ENCODE peak calls at places on chromosome X, in five cellular contexts. One of them, this sample, is unnamed.

GRCh38 chrX:110588164-110588563 is 207.5 kb downstream of the CHRDL1 start:
- DNase-seq in HEK293T: no peak
- DNase-seq in CD4-positive, CD25-positive, alpha-beta regulatory T cell: no peak
- DNase-seq in CD8-positive, alpha-beta memory T cell: no peak
- DNase-seq in kidney epithelial cell: no peak
- DNase-seq in this sample: no peak

GRCh38 chrX:153969904-153970397 is 1.7 kb downstream of the HCFC1 start:
- DNase-seq in HEK293T: no peak
- DNase-seq in kidney epithelial cell: no peak
- DNase-seq in CD4-positive, CD25-positive, alpha-beta regulatory T cell: no peak
- DNase-seq in CD8-positive, alpha-beta memory T cell: no peak
- DNase-seq in this sample: no peak

GRCh38 chrX:135384161-135384836 is 37.4 kb upstream of the SMIM10L2A start:
- DNase-seq in CD8-positive, alpha-beta memory T cell: peak
- DNase-seq in kidney epithelial cell: no peak
- DNase-seq in CD4-positive, CD25-positive, alpha-beta regulatory T cell: peak
- DNase-seq in HEK293T: no peak
- DNase-seq in this sample: no peak

GRCh38 chrX:148649145-148649645 is 148.8 kb downstream of the AFF2 start:
- DNase-seq in kidney epithelial cell: no peak
- DNase-seq in CD8-positive, alpha-beta memory T cell: no peak
- DNase-seq in CD4-positive, CD25-positive, alpha-beta regulatory T cell: no peak
- DNase-seq in HEK293T: no peak
- DNase-seq in this sample: no peak

GRCh38 chrX:136600059-136600458 is 47.9 kb upstream of the CD40LG start:
- DNase-seq in CD4-positive, CD25-positive, alpha-beta regulatory T cell: no peak
- DNase-seq in HEK293T: no peak
- DNase-seq in kidney epithelial cell: no peak
- DNase-seq in CD8-positive, alpha-beta memory T cell: no peak
- DNase-seq in this sample: no peak

GRCh38 chrX:9681422-9681821 is 84.2 kb downstream of the GPR143 start:
- DNase-seq in kidney epithelial cell: no peak
- DNase-seq in CD4-positive, CD25-positive, alpha-beta regulatory T cell: no peak
- DNase-seq in HEK293T: no peak
- DNase-seq in CD8-positive, alpha-beta memory T cell: no peak
- DNase-seq in this sample: no peak

GRCh38 chrX:104618106-104618895 is 52.3 kb downstream of the IL1RAPL2 start:
- DNase-seq in kidney epithelial cell: no peak
- DNase-seq in CD4-positive, CD25-positive, alpha-beta regulatory T cell: no peak
- DNase-seq in HEK293T: no peak
- DNase-seq in CD8-positive, alpha-beta memory T cell: no peak
- DNase-seq in this sample: no peak

GRCh38 chrX:105375816-105376215 is 155.3 kb upstream of the TEX13A start:
- DNase-seq in CD8-positive, alpha-beta memory T cell: no peak
- DNase-seq in CD4-positive, CD25-positive, alpha-beta regulatory T cell: no peak
- DNase-seq in HEK293T: no peak
- DNase-seq in kidney epithelial cell: no peak
- DNase-seq in this sample: no peak

GRCh38 chrX:51614353-51614752 is 4.4 kb downstream of the CENPVL3 start:
- DNase-seq in kidney epithelial cell: no peak
- DNase-seq in CD8-positive, alpha-beta memory T cell: no peak
- DNase-seq in HEK293T: peak
- DNase-seq in CD4-positive, CD25-positive, alpha-beta regulatory T cell: peak
- DNase-seq in this sample: no peak

GRCh38 chrX:96619588-96619987 is 65.1 kb upstream of the DIAPH2 start:
- DNase-seq in kidney epithelial cell: no peak
- DNase-seq in CD8-positive, alpha-beta memory T cell: no peak
- DNase-seq in CD4-positive, CD25-positive, alpha-beta regulatory T cell: no peak
- DNase-seq in HEK293T: no peak
- DNase-seq in this sample: no peak

GRCh38 chrX:110267874-110268273 is 50.0 kb downstream of the AMMECR1 start:
- DNase-seq in kidney epithelial cell: no peak
- DNase-seq in CD8-positive, alpha-beta memory T cell: no peak
- DNase-seq in HEK293T: no peak
- DNase-seq in CD4-positive, CD25-positive, alpha-beta regulatory T cell: no peak
- DNase-seq in this sample: peak

GRCh38 chrX:71541546-71542022 is 8.7 kb downstream of the OGT start:
- DNase-seq in CD8-positive, alpha-beta memory T cell: no peak
- DNase-seq in kidney epithelial cell: no peak
- DNase-seq in HEK293T: no peak
- DNase-seq in CD4-positive, CD25-positive, alpha-beta regulatory T cell: no peak
- DNase-seq in this sample: no peak

GRCh38 chrX:5568934-5569333 is 659.7 kb downstream of the NLGN4X start:
- DNase-seq in kidney epithelial cell: no peak
- DNase-seq in HEK293T: no peak
- DNase-seq in CD4-positive, CD25-positive, alpha-beta regulatory T cell: no peak
- DNase-seq in CD8-positive, alpha-beta memory T cell: no peak
- DNase-seq in this sample: no peak

GRCh38 chrX:16077811-16078210 is 45.6 kb upstream of the GRPR start:
- DNase-seq in CD8-positive, alpha-beta memory T cell: no peak
- DNase-seq in kidney epithelial cell: no peak
- DNase-seq in HEK293T: no peak
- DNase-seq in CD4-positive, CD25-positive, alpha-beta regulatory T cell: no peak
- DNase-seq in this sample: no peak

GRCh38 chrX:139882299-139882698 is 50.6 kb downstream of the ATP11C start:
- DNase-seq in CD8-positive, alpha-beta memory T cell: no peak
- DNase-seq in kidney epithelial cell: no peak
- DNase-seq in CD4-positive, CD25-positive, alpha-beta regulatory T cell: no peak
- DNase-seq in HEK293T: no peak
- DNase-seq in this sample: no peak

GRCh38 chrX:130110379-130111219 is at the start of gene ELF4:
- DNase-seq in kidney epithelial cell: no peak
- DNase-seq in CD8-positive, alpha-beta memory T cell: peak
- DNase-seq in CD4-positive, CD25-positive, alpha-beta regulatory T cell: peak
- DNase-seq in HEK293T: peak
- DNase-seq in this sample: no peak

GRCh38 chrX:37697169-37697760 is 11.7 kb downstream of the XK start:
- DNase-seq in CD8-positive, alpha-beta memory T cell: no peak
- DNase-seq in HEK293T: no peak
- DNase-seq in CD4-positive, CD25-positive, alpha-beta regulatory T cell: no peak
- DNase-seq in kidney epithelial cell: no peak
- DNase-seq in this sample: no peak

GRCh38 chrX:31269914-31270313 is 198.1 kb upstream of the FTHL17 start:
- DNase-seq in HEK293T: no peak
- DNase-seq in kidney epithelial cell: no peak
- DNase-seq in CD4-positive, CD25-positive, alpha-beta regulatory T cell: no peak
- DNase-seq in CD8-positive, alpha-beta memory T cell: no peak
- DNase-seq in this sample: no peak

GRCh38 chrX:20527458-20528099 is 260.9 kb upstream of the RPS6KA3 start:
- DNase-seq in CD4-positive, CD25-positive, alpha-beta regulatory T cell: peak
- DNase-seq in HEK293T: peak
- DNase-seq in kidney epithelial cell: no peak
- DNase-seq in CD8-positive, alpha-beta memory T cell: no peak
- DNase-seq in this sample: peak

GRCh38 chrX:140090800-140091275 is 125.5 kb upstream of the CXorf66 start:
- DNase-seq in CD4-positive, CD25-positive, alpha-beta regulatory T cell: no peak
- DNase-seq in HEK293T: peak
- DNase-seq in CD8-positive, alpha-beta memory T cell: no peak
- DNase-seq in kidney epithelial cell: no peak
- DNase-seq in this sample: no peak

GRCh38 chrX:68183612-68184214 is 249.6 kb downstream of the OPHN1 start:
- DNase-seq in CD4-positive, CD25-positive, alpha-beta regulatory T cell: peak
- DNase-seq in HEK293T: peak
- DNase-seq in CD8-positive, alpha-beta memory T cell: no peak
- DNase-seq in kidney epithelial cell: no peak
- DNase-seq in this sample: no peak

GRCh38 chrX:123199338-123199737 is 15.3 kb downstream of the GRIA3 start:
- DNase-seq in CD8-positive, alpha-beta memory T cell: no peak
- DNase-seq in CD4-positive, CD25-positive, alpha-beta regulatory T cell: no peak
- DNase-seq in kidney epithelial cell: no peak
- DNase-seq in HEK293T: no peak
- DNase-seq in this sample: no peak

GRCh38 chrX:1075156-1075555 is 137.3 kb downstream of the CRLF2 start:
- DNase-seq in CD4-positive, CD25-positive, alpha-beta regulatory T cell: no peak
- DNase-seq in HEK293T: no peak
- DNase-seq in CD8-positive, alpha-beta memory T cell: no peak
- DNase-seq in kidney epithelial cell: no peak
- DNase-seq in this sample: no peak

GRCh38 chrX:100409316-100410082 is 574 bp downstream of the PCDH19 start:
- DNase-seq in HEK293T: peak
- DNase-seq in CD4-positive, CD25-positive, alpha-beta regulatory T cell: no peak
- DNase-seq in kidney epithelial cell: no peak
- DNase-seq in CD8-positive, alpha-beta memory T cell: no peak
- DNase-seq in this sample: no peak

GRCh38 chrX:54920610-54921426 is at the start of gene TRO:
- DNase-seq in HEK293T: peak
- DNase-seq in CD4-positive, CD25-positive, alpha-beta regulatory T cell: no peak
- DNase-seq in CD8-positive, alpha-beta memory T cell: no peak
- DNase-seq in kidney epithelial cell: no peak
- DNase-seq in this sample: no peak

GRCh38 chrX:10157032-10157341 is 212 bp downstream of the CLCN4 start:
- DNase-seq in kidney epithelial cell: no peak
- DNase-seq in CD8-positive, alpha-beta memory T cell: no peak
- DNase-seq in HEK293T: no peak
- DNase-seq in CD4-positive, CD25-positive, alpha-beta regulatory T cell: no peak
- DNase-seq in this sample: no peak

GRCh38 chrX:78517124-78517523 is 142.0 kb downstream of the RTL3 start:
- DNase-seq in HEK293T: no peak
- DNase-seq in CD8-positive, alpha-beta memory T cell: peak
- DNase-seq in kidney epithelial cell: no peak
- DNase-seq in CD4-positive, CD25-positive, alpha-beta regulatory T cell: peak
- DNase-seq in this sample: no peak

GRCh38 chrX:139533444-139533843 is 2.9 kb downstream of the F9 start:
- DNase-seq in CD4-positive, CD25-positive, alpha-beta regulatory T cell: no peak
- DNase-seq in CD8-positive, alpha-beta memory T cell: no peak
- DNase-seq in HEK293T: no peak
- DNase-seq in kidney epithelial cell: no peak
- DNase-seq in this sample: no peak

GRCh38 chrX:45806410-45807121 is 605.9 kb upstream of the DIPK2B start:
- DNase-seq in kidney epithelial cell: peak
- DNase-seq in CD8-positive, alpha-beta memory T cell: peak
- DNase-seq in HEK293T: no peak
- DNase-seq in CD4-positive, CD25-positive, alpha-beta regulatory T cell: peak
- DNase-seq in this sample: no peak

GRCh38 chrX:1094934-1095333 is 117.5 kb downstream of the CRLF2 start:
- DNase-seq in kidney epithelial cell: no peak
- DNase-seq in HEK293T: no peak
- DNase-seq in CD8-positive, alpha-beta memory T cell: no peak
- DNase-seq in CD4-positive, CD25-positive, alpha-beta regulatory T cell: no peak
- DNase-seq in this sample: no peak

GRCh38 chrX:123917069-123917468 is 44.4 kb upstream of the STAG2 start:
- DNase-seq in HEK293T: no peak
- DNase-seq in CD8-positive, alpha-beta memory T cell: no peak
- DNase-seq in kidney epithelial cell: no peak
- DNase-seq in CD4-positive, CD25-positive, alpha-beta regulatory T cell: no peak
- DNase-seq in this sample: no peak

GRCh38 chrX:118764122-118764521 is 36.7 kb downstream of the IL13RA1 start:
- DNase-seq in kidney epithelial cell: no peak
- DNase-seq in CD8-positive, alpha-beta memory T cell: no peak
- DNase-seq in HEK293T: no peak
- DNase-seq in CD4-positive, CD25-positive, alpha-beta regulatory T cell: no peak
- DNase-seq in this sample: no peak

GRCh38 chrX:30504309-30504708 is 73.3 kb downstream of the TASL start:
- DNase-seq in CD8-positive, alpha-beta memory T cell: no peak
- DNase-seq in CD4-positive, CD25-positive, alpha-beta regulatory T cell: peak
- DNase-seq in kidney epithelial cell: no peak
- DNase-seq in HEK293T: peak
- DNase-seq in this sample: no peak

GRCh38 chrX:19245711-19246269 is 97.9 kb upstream of the PDHA1 start:
- DNase-seq in HEK293T: no peak
- DNase-seq in kidney epithelial cell: no peak
- DNase-seq in CD4-positive, CD25-positive, alpha-beta regulatory T cell: no peak
- DNase-seq in CD8-positive, alpha-beta memory T cell: no peak
- DNase-seq in this sample: no peak

GRCh38 chrX:154486396-154487207 is at the start of gene UBL4A:
- DNase-seq in CD8-positive, alpha-beta memory T cell: peak
- DNase-seq in kidney epithelial cell: no peak
- DNase-seq in HEK293T: peak
- DNase-seq in CD4-positive, CD25-positive, alpha-beta regulatory T cell: peak
- DNase-seq in this sample: no peak

GRCh38 chrX:2984342-2984741 is 22.0 kb upstream of the ARSH start:
- DNase-seq in CD8-positive, alpha-beta memory T cell: no peak
- DNase-seq in kidney epithelial cell: no peak
- DNase-seq in CD4-positive, CD25-positive, alpha-beta regulatory T cell: no peak
- DNase-seq in HEK293T: no peak
- DNase-seq in this sample: no peak

GRCh38 chrX:122203399-122203798 is 980.7 kb upstream of the GRIA3 start:
- DNase-seq in kidney epithelial cell: no peak
- DNase-seq in CD8-positive, alpha-beta memory T cell: no peak
- DNase-seq in CD4-positive, CD25-positive, alpha-beta regulatory T cell: no peak
- DNase-seq in HEK293T: no peak
- DNase-seq in this sample: no peak